ENCODE peak calls at places on chromosomes 16 and 17, in ten cellular contexts. One of them, this sample, is unnamed.

GRCh38 chr17:50892101-50892776 is 26.1 kb upstream of the TOB1 start:
- DNase-seq in non-pigmented ciliary epithelial cell: no peak
- DNase-seq in smooth muscle cell of the brain vasculature: no peak
- DNase-seq in stimulated activated CD8-positive, alpha-beta memory T cell treated with anti-CD3 and anti-CD28 coated beads, Interleukin-7, amount 100 ng/mL, for 24 hours: no peak
- DNase-seq in NCI-H526 treated with DMSO at 0.1 percent for 48 hours: peak; percentile 53
- DNase-seq in hypothalamus: no peak
- DNase-seq in fibroblast of lung: no peak
- DNase-seq in T-helper 9 cell: no peak
- DNase-seq in RPMI8226: no peak
- DNase-seq in NCI-H460: no peak
- DNase-seq in this sample: no peak

GRCh38 chr17:75033346-75034235 is 13.2 kb downstream of the ATP5PD start:
- DNase-seq in non-pigmented ciliary epithelial cell: peak; percentile 73
- DNase-seq in smooth muscle cell of the brain vasculature: peak; percentile 81
- DNase-seq in stimulated activated CD8-positive, alpha-beta memory T cell treated with anti-CD3 and anti-CD28 coated beads, Interleukin-7, amount 100 ng/mL, for 24 hours: peak; percentile 92
- DNase-seq in NCI-H526 treated with DMSO at 0.1 percent for 48 hours: peak; percentile 66
- DNase-seq in hypothalamus: peak; percentile 85
- DNase-seq in fibroblast of lung: peak; percentile 90
- DNase-seq in T-helper 9 cell: peak; percentile 77
- DNase-seq in RPMI8226: peak; percentile 91
- DNase-seq in NCI-H460: peak; percentile 93
- DNase-seq in this sample: peak; percentile 83

GRCh38 chr17:79799174-79799537 is 2.3 kb upstream of the CBX8 start:
- DNase-seq in non-pigmented ciliary epithelial cell: no peak
- DNase-seq in smooth muscle cell of the brain vasculature: no peak
- DNase-seq in stimulated activated CD8-positive, alpha-beta memory T cell treated with anti-CD3 and anti-CD28 coated beads, Interleukin-7, amount 100 ng/mL, for 24 hours: no peak
- DNase-seq in NCI-H526 treated with DMSO at 0.1 percent for 48 hours: no peak
- DNase-seq in hypothalamus: no peak
- DNase-seq in fibroblast of lung: no peak
- DNase-seq in T-helper 9 cell: no peak
- DNase-seq in RPMI8226: no peak
- DNase-seq in NCI-H460: no peak
- DNase-seq in this sample: no peak

GRCh38 chr17:43803758-43804157 is 23.5 kb downstream of the CFAP97D1 start:
- DNase-seq in non-pigmented ciliary epithelial cell: no peak
- DNase-seq in smooth muscle cell of the brain vasculature: no peak
- DNase-seq in stimulated activated CD8-positive, alpha-beta memory T cell treated with anti-CD3 and anti-CD28 coated beads, Interleukin-7, amount 100 ng/mL, for 24 hours: no peak
- DNase-seq in NCI-H526 treated with DMSO at 0.1 percent for 48 hours: no peak
- DNase-seq in hypothalamus: no peak
- DNase-seq in fibroblast of lung: no peak
- DNase-seq in T-helper 9 cell: no peak
- DNase-seq in RPMI8226: no peak
- DNase-seq in NCI-H460: no peak
- DNase-seq in this sample: peak; percentile 41

GRCh38 chr17:55717898-55718735 is 4.5 kb downstream of the TMEM100 start:
- DNase-seq in non-pigmented ciliary epithelial cell: no peak
- DNase-seq in smooth muscle cell of the brain vasculature: peak; percentile 76
- DNase-seq in stimulated activated CD8-positive, alpha-beta memory T cell treated with anti-CD3 and anti-CD28 coated beads, Interleukin-7, amount 100 ng/mL, for 24 hours: peak; percentile 43
- DNase-seq in NCI-H526 treated with DMSO at 0.1 percent for 48 hours: peak; percentile 39
- DNase-seq in hypothalamus: peak; percentile 29
- DNase-seq in fibroblast of lung: peak; percentile 83
- DNase-seq in T-helper 9 cell: peak; percentile 22
- DNase-seq in RPMI8226: peak; percentile 73
- DNase-seq in NCI-H460: peak; percentile 81
- DNase-seq in this sample: peak; percentile 45

GRCh38 chr16:88686062-88686438 is 257 bp downstream of the SNAI3 start:
- DNase-seq in non-pigmented ciliary epithelial cell: no peak
- DNase-seq in smooth muscle cell of the brain vasculature: no peak
- DNase-seq in stimulated activated CD8-positive, alpha-beta memory T cell treated with anti-CD3 and anti-CD28 coated beads, Interleukin-7, amount 100 ng/mL, for 24 hours: no peak
- DNase-seq in NCI-H526 treated with DMSO at 0.1 percent for 48 hours: no peak
- DNase-seq in hypothalamus: no peak
- DNase-seq in fibroblast of lung: no peak
- DNase-seq in T-helper 9 cell: peak; percentile 44
- DNase-seq in RPMI8226: peak; percentile 84
- DNase-seq in NCI-H460: no peak
- DNase-seq in this sample: no peak

GRCh38 chr17:27565874-27566672 is 64.9 kb upstream of the LGALS9 start:
- DNase-seq in non-pigmented ciliary epithelial cell: no peak
- DNase-seq in smooth muscle cell of the brain vasculature: no peak
- DNase-seq in stimulated activated CD8-positive, alpha-beta memory T cell treated with anti-CD3 and anti-CD28 coated beads, Interleukin-7, amount 100 ng/mL, for 24 hours: peak; percentile 12
- DNase-seq in NCI-H526 treated with DMSO at 0.1 percent for 48 hours: no peak
- DNase-seq in hypothalamus: no peak
- DNase-seq in fibroblast of lung: no peak
- DNase-seq in T-helper 9 cell: no peak
- DNase-seq in RPMI8226: no peak
- DNase-seq in NCI-H460: no peak
- DNase-seq in this sample: no peak

GRCh38 chr17:48871551-48872351 is 20.8 kb upstream of the ATP5MC1 start:
- DNase-seq in non-pigmented ciliary epithelial cell: no peak
- DNase-seq in smooth muscle cell of the brain vasculature: no peak
- DNase-seq in stimulated activated CD8-positive, alpha-beta memory T cell treated with anti-CD3 and anti-CD28 coated beads, Interleukin-7, amount 100 ng/mL, for 24 hours: no peak
- DNase-seq in NCI-H526 treated with DMSO at 0.1 percent for 48 hours: no peak
- DNase-seq in hypothalamus: no peak
- DNase-seq in fibroblast of lung: no peak
- DNase-seq in T-helper 9 cell: no peak
- DNase-seq in RPMI8226: no peak
- DNase-seq in NCI-H460: no peak
- DNase-seq in this sample: no peak

GRCh38 chr17:954431-955164 is 25.0 kb downstream of the NXN start:
- DNase-seq in non-pigmented ciliary epithelial cell: no peak
- DNase-seq in smooth muscle cell of the brain vasculature: peak; percentile 62
- DNase-seq in stimulated activated CD8-positive, alpha-beta memory T cell treated with anti-CD3 and anti-CD28 coated beads, Interleukin-7, amount 100 ng/mL, for 24 hours: no peak
- DNase-seq in NCI-H526 treated with DMSO at 0.1 percent for 48 hours: no peak
- DNase-seq in hypothalamus: no peak
- DNase-seq in fibroblast of lung: peak; percentile 28
- DNase-seq in T-helper 9 cell: no peak
- DNase-seq in RPMI8226: no peak
- DNase-seq in NCI-H460: no peak
- DNase-seq in this sample: no peak

GRCh38 chr17:73535746-73536145 is 108.5 kb downstream of the SDK2 start:
- DNase-seq in non-pigmented ciliary epithelial cell: no peak
- DNase-seq in smooth muscle cell of the brain vasculature: no peak
- DNase-seq in stimulated activated CD8-positive, alpha-beta memory T cell treated with anti-CD3 and anti-CD28 coated beads, Interleukin-7, amount 100 ng/mL, for 24 hours: no peak
- DNase-seq in NCI-H526 treated with DMSO at 0.1 percent for 48 hours: no peak
- DNase-seq in hypothalamus: no peak
- DNase-seq in fibroblast of lung: no peak
- DNase-seq in T-helper 9 cell: no peak
- DNase-seq in RPMI8226: no peak
- DNase-seq in NCI-H460: no peak
- DNase-seq in this sample: no peak

GRCh38 chr17:62572488-62573469 is 54.7 kb upstream of the MRC2 start:
- DNase-seq in non-pigmented ciliary epithelial cell: no peak
- DNase-seq in smooth muscle cell of the brain vasculature: peak; percentile 44
- DNase-seq in stimulated activated CD8-positive, alpha-beta memory T cell treated with anti-CD3 and anti-CD28 coated beads, Interleukin-7, amount 100 ng/mL, for 24 hours: no peak
- DNase-seq in NCI-H526 treated with DMSO at 0.1 percent for 48 hours: no peak
- DNase-seq in hypothalamus: no peak
- DNase-seq in fibroblast of lung: peak; percentile 28
- DNase-seq in T-helper 9 cell: no peak
- DNase-seq in RPMI8226: no peak
- DNase-seq in NCI-H460: no peak
- DNase-seq in this sample: peak; percentile 45

GRCh38 chr17:7834554-7834890 is 505 bp downstream of the KDM6B start:
- DNase-seq in non-pigmented ciliary epithelial cell: no peak
- DNase-seq in smooth muscle cell of the brain vasculature: no peak
- DNase-seq in stimulated activated CD8-positive, alpha-beta memory T cell treated with anti-CD3 and anti-CD28 coated beads, Interleukin-7, amount 100 ng/mL, for 24 hours: no peak
- DNase-seq in NCI-H526 treated with DMSO at 0.1 percent for 48 hours: no peak
- DNase-seq in hypothalamus: no peak
- DNase-seq in fibroblast of lung: peak; percentile 51
- DNase-seq in T-helper 9 cell: peak; percentile 66
- DNase-seq in RPMI8226: peak; percentile 43
- DNase-seq in NCI-H460: no peak
- DNase-seq in this sample: no peak

GRCh38 chr17:75959046-75959838 is 18.4 kb upstream of the FBF1 start:
- DNase-seq in non-pigmented ciliary epithelial cell: no peak
- DNase-seq in smooth muscle cell of the brain vasculature: no peak
- DNase-seq in stimulated activated CD8-positive, alpha-beta memory T cell treated with anti-CD3 and anti-CD28 coated beads, Interleukin-7, amount 100 ng/mL, for 24 hours: no peak
- DNase-seq in NCI-H526 treated with DMSO at 0.1 percent for 48 hours: no peak
- DNase-seq in hypothalamus: no peak
- DNase-seq in fibroblast of lung: no peak
- DNase-seq in T-helper 9 cell: no peak
- DNase-seq in RPMI8226: no peak
- DNase-seq in NCI-H460: no peak
- DNase-seq in this sample: no peak

GRCh38 chr17:47905221-47905733 is 9.2 kb downstream of the SP2 start:
- DNase-seq in non-pigmented ciliary epithelial cell: peak; percentile 37
- DNase-seq in smooth muscle cell of the brain vasculature: peak; percentile 68
- DNase-seq in stimulated activated CD8-positive, alpha-beta memory T cell treated with anti-CD3 and anti-CD28 coated beads, Interleukin-7, amount 100 ng/mL, for 24 hours: no peak
- DNase-seq in NCI-H526 treated with DMSO at 0.1 percent for 48 hours: no peak
- DNase-seq in hypothalamus: no peak
- DNase-seq in fibroblast of lung: peak; percentile 73
- DNase-seq in T-helper 9 cell: no peak
- DNase-seq in RPMI8226: no peak
- DNase-seq in NCI-H460: no peak
- DNase-seq in this sample: no peak

GRCh38 chr17:61556224-61557188 is 34.5 kb downstream of the NACA2 start:
- DNase-seq in non-pigmented ciliary epithelial cell: no peak
- DNase-seq in smooth muscle cell of the brain vasculature: no peak
- DNase-seq in stimulated activated CD8-positive, alpha-beta memory T cell treated with anti-CD3 and anti-CD28 coated beads, Interleukin-7, amount 100 ng/mL, for 24 hours: no peak
- DNase-seq in NCI-H526 treated with DMSO at 0.1 percent for 48 hours: no peak
- DNase-seq in hypothalamus: no peak
- DNase-seq in fibroblast of lung: peak; percentile 34
- DNase-seq in T-helper 9 cell: no peak
- DNase-seq in RPMI8226: no peak
- DNase-seq in NCI-H460: no peak
- DNase-seq in this sample: no peak

GRCh38 chr17:48520631-48521045 is 10.2 kb downstream of the HOXB1 start:
- DNase-seq in non-pigmented ciliary epithelial cell: no peak
- DNase-seq in smooth muscle cell of the brain vasculature: no peak
- DNase-seq in stimulated activated CD8-positive, alpha-beta memory T cell treated with anti-CD3 and anti-CD28 coated beads, Interleukin-7, amount 100 ng/mL, for 24 hours: no peak
- DNase-seq in NCI-H526 treated with DMSO at 0.1 percent for 48 hours: no peak
- DNase-seq in hypothalamus: no peak
- DNase-seq in fibroblast of lung: peak; percentile 28
- DNase-seq in T-helper 9 cell: no peak
- DNase-seq in RPMI8226: no peak
- DNase-seq in NCI-H460: no peak
- DNase-seq in this sample: no peak

GRCh38 chr16:86048882-86049585 is 150.1 kb downstream of the IRF8 start:
- DNase-seq in non-pigmented ciliary epithelial cell: no peak
- DNase-seq in smooth muscle cell of the brain vasculature: no peak
- DNase-seq in stimulated activated CD8-positive, alpha-beta memory T cell treated with anti-CD3 and anti-CD28 coated beads, Interleukin-7, amount 100 ng/mL, for 24 hours: no peak
- DNase-seq in NCI-H526 treated with DMSO at 0.1 percent for 48 hours: no peak
- DNase-seq in hypothalamus: no peak
- DNase-seq in fibroblast of lung: no peak
- DNase-seq in T-helper 9 cell: no peak
- DNase-seq in RPMI8226: no peak
- DNase-seq in NCI-H460: no peak
- DNase-seq in this sample: no peak

GRCh38 chr16:24815052-24815451 is 30.7 kb upstream of the SLC5A11 start:
- DNase-seq in non-pigmented ciliary epithelial cell: no peak
- DNase-seq in smooth muscle cell of the brain vasculature: no peak
- DNase-seq in stimulated activated CD8-positive, alpha-beta memory T cell treated with anti-CD3 and anti-CD28 coated beads, Interleukin-7, amount 100 ng/mL, for 24 hours: no peak
- DNase-seq in NCI-H526 treated with DMSO at 0.1 percent for 48 hours: no peak
- DNase-seq in hypothalamus: no peak
- DNase-seq in fibroblast of lung: no peak
- DNase-seq in T-helper 9 cell: no peak
- DNase-seq in RPMI8226: no peak
- DNase-seq in NCI-H460: no peak
- DNase-seq in this sample: no peak

GRCh38 chr17:47184671-47185070 is 4.4 kb downstream of the CDC27 start:
- DNase-seq in non-pigmented ciliary epithelial cell: no peak
- DNase-seq in smooth muscle cell of the brain vasculature: no peak
- DNase-seq in stimulated activated CD8-positive, alpha-beta memory T cell treated with anti-CD3 and anti-CD28 coated beads, Interleukin-7, amount 100 ng/mL, for 24 hours: no peak
- DNase-seq in NCI-H526 treated with DMSO at 0.1 percent for 48 hours: no peak
- DNase-seq in hypothalamus: no peak
- DNase-seq in fibroblast of lung: peak; percentile 15
- DNase-seq in T-helper 9 cell: no peak
- DNase-seq in RPMI8226: no peak
- DNase-seq in NCI-H460: no peak
- DNase-seq in this sample: no peak

GRCh38 chr17:5759501-5759925 is 175.2 kb upstream of the NLRP1 start:
- DNase-seq in non-pigmented ciliary epithelial cell: no peak
- DNase-seq in smooth muscle cell of the brain vasculature: no peak
- DNase-seq in stimulated activated CD8-positive, alpha-beta memory T cell treated with anti-CD3 and anti-CD28 coated beads, Interleukin-7, amount 100 ng/mL, for 24 hours: no peak
- DNase-seq in NCI-H526 treated with DMSO at 0.1 percent for 48 hours: no peak
- DNase-seq in hypothalamus: no peak
- DNase-seq in fibroblast of lung: no peak
- DNase-seq in T-helper 9 cell: no peak
- DNase-seq in RPMI8226: no peak
- DNase-seq in NCI-H460: no peak
- DNase-seq in this sample: no peak

GRCh38 chr17:71422968-71423367 is 697.9 kb upstream of the SOX9 start:
- DNase-seq in non-pigmented ciliary epithelial cell: no peak
- DNase-seq in smooth muscle cell of the brain vasculature: no peak
- DNase-seq in stimulated activated CD8-positive, alpha-beta memory T cell treated with anti-CD3 and anti-CD28 coated beads, Interleukin-7, amount 100 ng/mL, for 24 hours: no peak
- DNase-seq in NCI-H526 treated with DMSO at 0.1 percent for 48 hours: no peak
- DNase-seq in hypothalamus: no peak
- DNase-seq in fibroblast of lung: no peak
- DNase-seq in T-helper 9 cell: no peak
- DNase-seq in RPMI8226: no peak
- DNase-seq in NCI-H460: no peak
- DNase-seq in this sample: no peak

GRCh38 chr17:47888293-47888692 is 7.7 kb upstream of the SP2 start:
- DNase-seq in non-pigmented ciliary epithelial cell: no peak
- DNase-seq in smooth muscle cell of the brain vasculature: no peak
- DNase-seq in stimulated activated CD8-positive, alpha-beta memory T cell treated with anti-CD3 and anti-CD28 coated beads, Interleukin-7, amount 100 ng/mL, for 24 hours: no peak
- DNase-seq in NCI-H526 treated with DMSO at 0.1 percent for 48 hours: no peak
- DNase-seq in hypothalamus: no peak
- DNase-seq in fibroblast of lung: no peak
- DNase-seq in T-helper 9 cell: no peak
- DNase-seq in RPMI8226: no peak
- DNase-seq in NCI-H460: no peak
- DNase-seq in this sample: no peak

GRCh38 chr17:75793453-75793852 is 8.8 kb downstream of the UNK start:
- DNase-seq in non-pigmented ciliary epithelial cell: no peak
- DNase-seq in smooth muscle cell of the brain vasculature: no peak
- DNase-seq in stimulated activated CD8-positive, alpha-beta memory T cell treated with anti-CD3 and anti-CD28 coated beads, Interleukin-7, amount 100 ng/mL, for 24 hours: no peak
- DNase-seq in NCI-H526 treated with DMSO at 0.1 percent for 48 hours: no peak
- DNase-seq in hypothalamus: no peak
- DNase-seq in fibroblast of lung: no peak
- DNase-seq in T-helper 9 cell: no peak
- DNase-seq in RPMI8226: no peak
- DNase-seq in NCI-H460: no peak
- DNase-seq in this sample: no peak

GRCh38 chr16:67329901-67330300 is 3.3 kb downstream of the LRRC36 start:
- DNase-seq in non-pigmented ciliary epithelial cell: no peak
- DNase-seq in smooth muscle cell of the brain vasculature: no peak
- DNase-seq in stimulated activated CD8-positive, alpha-beta memory T cell treated with anti-CD3 and anti-CD28 coated beads, Interleukin-7, amount 100 ng/mL, for 24 hours: no peak
- DNase-seq in NCI-H526 treated with DMSO at 0.1 percent for 48 hours: no peak
- DNase-seq in hypothalamus: no peak
- DNase-seq in fibroblast of lung: no peak
- DNase-seq in T-helper 9 cell: no peak
- DNase-seq in RPMI8226: no peak
- DNase-seq in NCI-H460: no peak
- DNase-seq in this sample: no peak